ENCODE peak calls at places on chromosomes 7 and 10, in six cellular contexts. O, B, X, A, I and N are unnamed samples.

GRCh38 chr7:110347091-110347490 is 743.8 kb upstream of the LRRN3 start:
- DNase-seq in O (no peak), B (no peak), X (no peak), A (peak), I (no peak), N (no peak)

GRCh38 chr10:42950606-42951485 is 126.0 kb upstream of the RET start:
- DNase-seq in O (no peak), B (no peak), X (peak), A (no peak), I (no peak), N (no peak)

GRCh38 chr7:99098824-99099498 is 44.9 kb downstream of the SMURF1 start:
- DNase-seq in O (no peak), B (no peak), X (no peak), A (peak), I (peak), N (peak)

GRCh38 chr10:18594574-18595156 is 56.7 kb downstream of the NSUN6 start:
- DNase-seq in O (peak), B (no peak), X (no peak), A (no peak), I (no peak), N (no peak)

GRCh38 chr10:80464557-80465466 is 10.7 kb downstream of the TSPAN14 start:
- DNase-seq in O (no peak), B (no peak), X (no peak), A (no peak), I (no peak), N (no peak)

GRCh38 chr10:124149681-124150080 is 56.3 kb upstream of the CHST15 start:
- DNase-seq in O (peak), B (no peak), X (no peak), A (no peak), I (no peak), N (no peak)

GRCh38 chr7:98404840-98405239 is 4.0 kb upstream of the BAIAP2L1 start:
- DNase-seq in O (no peak), B (no peak), X (no peak), A (peak), I (no peak), N (no peak)

GRCh38 chr10:101134299-101135127 is 3.4 kb downstream of the TLX1 start:
- DNase-seq in O (no peak), B (no peak), X (no peak), A (no peak), I (no peak), N (no peak)

GRCh38 chr10:5551531-5552375 is 27.0 kb downstream of the CALML3 start:
- DNase-seq in O (peak), B (no peak), X (peak), A (peak), I (peak), N (no peak)

GRCh38 chr10:25017247-25017590 is 807 bp downstream of the THNSL1 start:
- DNase-seq in O (peak), B (no peak), X (no peak), A (no peak), I (no peak), N (no peak)

GRCh38 chr10:24442234-24442633 is 233.3 kb downstream of the KIAA1217 start:
- DNase-seq in O (no peak), B (no peak), X (no peak), A (no peak), I (no peak), N (no peak)

GRCh38 chr10:21238044-21238443 is 287.4 kb downstream of the SKIDA1 start:
- DNase-seq in O (no peak), B (no peak), X (no peak), A (no peak), I (peak), N (no peak)

GRCh38 chr10:89003344-89003743 is 12.7 kb downstream of the FAS start:
- DNase-seq in O (no peak), B (no peak), X (no peak), A (peak), I (no peak), N (no peak)

GRCh38 chr10:77036993-77037734 is 600.4 kb downstream of the KCNMA1 start:
- DNase-seq in O (no peak), B (no peak), X (no peak), A (no peak), I (peak), N (no peak)

GRCh38 chr7:36084485-36085091 is 68.5 kb upstream of the EEPD1 start:
- DNase-seq in O (peak), B (peak), X (peak), A (no peak), I (peak), N (peak)

GRCh38 chr10:44680764-44681163 is 230.4 kb upstream of the TMEM72 start:
- DNase-seq in O (no peak), B (no peak), X (no peak), A (no peak), I (no peak), N (no peak)

GRCh38 chr10:11328264-11329054 is 283.0 kb downstream of the USP6NL start:
- DNase-seq in O (no peak), B (no peak), X (no peak), A (no peak), I (peak), N (no peak)

GRCh38 chr10:63133787-63134557 is 844 bp downstream of the NRBF2 start:
- DNase-seq in O (no peak), B (no peak), X (no peak), A (peak), I (peak), N (no peak)

GRCh38 chr10:68924593-68924992 is 23.5 kb downstream of the DDX50 start:
- DNase-seq in O (no peak), B (peak), X (no peak), A (no peak), I (no peak), N (no peak)

GRCh38 chr10:89262331-89263020 is 10.9 kb upstream of the LIPA start:
- DNase-seq in O (no peak), B (no peak), X (no peak), A (peak), I (peak), N (no peak)

GRCh38 chr10:22475857-22476600 is 130.7 kb downstream of the SPAG6 start:
- DNase-seq in O (peak), B (no peak), X (peak), A (no peak), I (no peak), N (no peak)

GRCh38 chr7:74187915-74188675 is 13.9 kb downstream of the EIF4H start:
- DNase-seq in O (no peak), B (no peak), X (no peak), A (peak), I (no peak), N (no peak)

GRCh38 chr10:13791483-13791882 is 204.7 kb downstream of the PRPF18 start:
- DNase-seq in O (no peak), B (no peak), X (no peak), A (no peak), I (no peak), N (no peak)

GRCh38 chr7:22610258-22610657 is 110.3 kb upstream of the STEAP1B start:
- DNase-seq in O (no peak), B (no peak), X (no peak), A (no peak), I (peak), N (no peak)

GRCh38 chr7:27107391-27107900 is 5.0 kb upstream of the HOXA2 start:
- DNase-seq in O (peak), B (no peak), X (no peak), A (peak), I (no peak), N (no peak)

GRCh38 chr10:133358162-133358919 is 522 bp upstream of the FUOM start:
- DNase-seq in O (no peak), B (no peak), X (peak), A (no peak), I (no peak), N (no peak)

GRCh38 chr7:2309889-2310331 is 4.3 kb downstream of the SNX8 start:
- DNase-seq in O (no peak), B (peak), X (no peak), A (no peak), I (peak), N (no peak)

GRCh38 chr10:73019100-73019499 is 64.5 kb upstream of the PLA2G12B start:
- DNase-seq in O (no peak), B (no peak), X (no peak), A (no peak), I (no peak), N (no peak)

DNA sequence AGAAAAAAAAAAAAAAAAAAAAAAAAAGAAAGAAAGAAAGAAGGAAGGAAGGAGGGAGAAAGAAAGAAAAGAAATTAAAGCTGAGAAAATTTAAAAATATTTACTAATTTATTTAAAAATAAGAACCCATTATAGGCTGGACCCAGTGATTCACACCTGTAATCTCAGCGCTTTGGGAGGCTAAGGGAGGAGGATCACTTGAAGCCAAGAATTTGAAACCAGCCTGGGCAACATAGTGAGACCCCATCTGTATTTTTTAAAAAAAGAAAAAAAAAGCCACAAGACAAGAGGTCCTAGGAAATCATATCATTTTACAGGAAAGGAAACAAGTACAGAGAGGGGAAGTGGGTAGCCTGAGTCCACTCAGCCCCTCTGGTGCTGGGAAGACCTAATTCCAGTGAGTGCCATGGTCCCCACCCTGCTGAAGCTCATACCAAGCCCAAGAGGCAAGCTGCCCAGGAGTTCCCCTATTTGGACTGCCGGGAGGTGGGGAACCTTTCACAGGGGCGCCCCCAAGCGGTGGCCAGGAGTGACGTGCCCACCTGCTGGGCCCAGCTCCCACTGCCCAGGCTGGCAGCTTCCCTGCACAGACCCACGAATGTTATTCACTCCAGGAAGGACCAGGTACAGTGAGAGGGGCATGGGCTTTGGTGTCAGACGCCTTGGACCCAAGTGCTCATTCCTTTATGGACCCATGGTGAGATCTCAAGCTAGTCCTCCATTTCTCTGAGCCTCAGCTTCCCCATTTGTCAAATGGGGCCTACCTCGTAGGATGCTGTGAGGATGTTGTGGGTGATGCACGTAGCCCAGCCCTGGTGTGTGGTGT is 133.6 kb downstream of the ZMIZ1 start:
- DNase-seq in O (peak), B (no peak), X (no peak), A (no peak), I (no peak), N (no peak)
- TF ChIP-seq CTCF in O (no peak), B (peak), X (no peak), A (peak), I (peak), N (peak)

DNA sequence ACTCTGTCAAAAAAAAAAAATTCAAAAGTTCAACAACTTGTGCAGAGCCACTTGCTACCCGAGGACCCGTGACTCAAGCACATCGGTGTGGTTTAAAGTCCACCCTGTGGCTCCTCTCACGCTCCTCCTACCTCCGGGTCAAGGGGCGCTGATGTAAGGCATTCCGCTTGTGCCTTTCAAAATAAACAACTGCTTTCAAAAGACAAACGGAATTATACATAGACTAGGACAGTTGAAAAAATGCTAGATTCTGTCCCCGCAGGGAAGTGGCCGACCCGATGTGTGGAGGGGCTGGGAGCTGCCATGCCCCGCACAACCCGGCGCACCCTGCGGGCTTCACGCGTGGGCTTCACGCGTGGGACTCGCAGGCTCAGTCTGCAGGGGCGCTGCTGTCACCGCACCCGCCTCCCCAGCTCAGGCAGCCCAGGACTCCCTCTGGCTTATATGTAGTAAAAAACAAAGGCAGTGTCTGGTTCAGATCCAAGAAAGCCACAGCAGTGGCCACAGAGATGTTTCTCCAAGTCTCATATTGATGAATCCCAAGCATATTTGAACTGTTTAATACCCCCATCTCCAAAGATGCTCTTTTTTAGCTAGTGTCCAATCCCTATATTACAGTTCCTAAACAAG is 239.7 kb upstream of the INHBA start:
- DNase-seq in O (peak), B (no peak), X (no peak), A (no peak), I (no peak), N (no peak)
- H3K4me3 ChIP-seq in O (peak), B (no peak), X (no peak), A (no peak), I (no peak), N (peak)

DNA sequence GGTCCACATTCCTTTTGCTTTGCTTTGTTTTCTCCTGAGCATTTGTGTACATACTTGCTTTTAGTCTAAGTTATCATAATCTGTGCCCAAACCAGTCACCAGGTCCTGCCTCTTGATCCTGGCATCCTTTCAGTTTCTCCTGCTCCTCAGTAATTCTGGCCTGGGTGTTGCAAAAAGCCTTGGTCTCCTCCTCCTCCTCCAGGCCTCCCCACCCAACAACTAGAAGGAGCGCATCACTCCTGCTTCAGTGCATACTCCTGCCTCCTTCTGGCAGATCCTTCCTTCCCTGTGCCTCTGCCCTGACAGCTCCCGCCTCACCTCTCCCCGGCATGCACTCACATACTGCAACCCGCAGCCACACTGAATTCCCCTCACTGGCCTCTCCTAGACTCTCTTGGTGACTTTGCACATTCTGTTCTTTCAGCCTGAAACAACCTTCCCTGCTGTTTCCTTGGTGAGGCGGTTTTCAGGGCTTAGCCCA is 2.3 kb downstream of the DENND2A start:
- DNase-seq in O (no peak), B (no peak), X (no peak), A (no peak), I (no peak), N (no peak)
- TF ChIP-seq CTCF in O (no peak), B (peak), X (no peak), A (peak), I (peak), N (no peak)

GRCh38 chr7:364536-364935 is 74.6 kb downstream of the FOXL3 start:
- DNase-seq in O (no peak), B (no peak), X (no peak), A (no peak), I (no peak), N (no peak)

GRCh38 chr7:360454-361100 is 70.6 kb downstream of the FOXL3 start:
- DNase-seq in O (no peak), B (no peak), X (peak), A (no peak), I (no peak), N (no peak)

GRCh38 chr7:363626-364025 is 73.7 kb downstream of the FOXL3 start:
- DNase-seq in O (no peak), B (no peak), X (peak), A (no peak), I (no peak), N (no peak)

GRCh38 chr7:361680-362415 is 71.9 kb downstream of the FOXL3 start:
- DNase-seq in O (no peak), B (no peak), X (no peak), A (no peak), I (no peak), N (no peak)

GRCh38 chr7:362416-363096 is 72.6 kb downstream of the FOXL3 start:
- DNase-seq in O (peak), B (no peak), X (peak), A (no peak), I (peak), N (no peak)
- H3K4me3 ChIP-seq in O (no peak), B (no peak), X (peak), A (no peak), I (no peak), N (no peak)